ENCODE peak calls at places on chromosome 16, in eight cellular contexts. One of them, this sample, is unnamed.

GRCh38 chr16:12716658-12717057 is 87.0 kb downstream of the CPPED1 start:
- DNase-seq in endodermal cell: no peak
- DNase-seq in AG04450: no peak
- DNase-seq in right atrium auricular region: no peak
- DNase-seq in testis: peak
- DNase-seq in tibial nerve: no peak
- DNase-seq in transverse colon: no peak
- DNase-seq in astrocyte: no peak
- DNase-seq in this sample: no peak

GRCh38 chr16:57289391-57290257 is 5.2 kb upstream of the PLLP start:
- DNase-seq in endodermal cell: no peak
- DNase-seq in astrocyte: no peak
- DNase-seq in testis: no peak
- DNase-seq in transverse colon: no peak
- DNase-seq in right atrium auricular region: no peak
- DNase-seq in tibial nerve: no peak
- DNase-seq in AG04450: no peak
- DNase-seq in this sample: no peak

GRCh38 chr16:20866161-20866772 is 33.9 kb downstream of the DCUN1D3 start:
- DNase-seq in right atrium auricular region: no peak
- DNase-seq in astrocyte: peak
- DNase-seq in transverse colon: peak
- DNase-seq in endodermal cell: peak
- DNase-seq in AG04450: no peak
- DNase-seq in tibial nerve: no peak
- DNase-seq in testis: no peak
- DNase-seq in this sample: no peak

GRCh38 chr16:50530277-50531236 is 17.6 kb upstream of the NKD1 start:
- DNase-seq in endodermal cell: peak
- DNase-seq in right atrium auricular region: peak
- DNase-seq in transverse colon: no peak
- DNase-seq in AG04450: no peak
- DNase-seq in astrocyte: no peak
- DNase-seq in tibial nerve: no peak
- DNase-seq in testis: no peak
- DNase-seq in this sample: no peak

GRCh38 chr16:4682084-4682581 is 11.2 kb upstream of the NUDT16L1 start:
- DNase-seq in transverse colon: no peak
- DNase-seq in endodermal cell: peak
- DNase-seq in tibial nerve: no peak
- DNase-seq in right atrium auricular region: no peak
- DNase-seq in astrocyte: no peak
- DNase-seq in AG04450: no peak
- DNase-seq in testis: no peak
- DNase-seq in this sample: no peak

GRCh38 chr16:49924078-49924477 is 68.2 kb upstream of the ZNF423 start:
- DNase-seq in testis: peak
- DNase-seq in right atrium auricular region: no peak
- DNase-seq in transverse colon: no peak
- DNase-seq in AG04450: no peak
- DNase-seq in astrocyte: no peak
- DNase-seq in endodermal cell: peak
- DNase-seq in tibial nerve: no peak
- DNase-seq in this sample: no peak

GRCh38 chr16:73033271-73033998 is 14.5 kb downstream of the ZFHX3 start:
- DNase-seq in AG04450: no peak
- DNase-seq in astrocyte: no peak
- DNase-seq in testis: no peak
- DNase-seq in right atrium auricular region: no peak
- DNase-seq in transverse colon: no peak
- DNase-seq in tibial nerve: no peak
- DNase-seq in endodermal cell: peak
- DNase-seq in this sample: no peak

GRCh38 chr16:10961231-10961630 is 16.9 kb downstream of the CLEC16A start:
- DNase-seq in astrocyte: peak
- DNase-seq in tibial nerve: no peak
- DNase-seq in endodermal cell: no peak
- DNase-seq in testis: no peak
- DNase-seq in right atrium auricular region: peak
- DNase-seq in transverse colon: no peak
- DNase-seq in AG04450: peak
- DNase-seq in this sample: no peak

GRCh38 chr16:50455288-50455845 is 86.6 kb upstream of the BRD7 start:
- DNase-seq in testis: no peak
- DNase-seq in transverse colon: no peak
- DNase-seq in AG04450: no peak
- DNase-seq in endodermal cell: no peak
- DNase-seq in astrocyte: no peak
- DNase-seq in tibial nerve: no peak
- DNase-seq in right atrium auricular region: no peak
- DNase-seq in this sample: no peak

GRCh38 chr16:75114946-75115825 is 1.4 kb downstream of the LDHD start:
- DNase-seq in transverse colon: no peak
- DNase-seq in testis: no peak
- DNase-seq in AG04450: no peak
- DNase-seq in right atrium auricular region: no peak
- DNase-seq in tibial nerve: no peak
- DNase-seq in astrocyte: no peak
- DNase-seq in endodermal cell: peak
- DNase-seq in this sample: no peak

GRCh38 chr16:88453217-88453531 is at the start of gene ZFPM1:
- DNase-seq in transverse colon: no peak
- DNase-seq in AG04450: no peak
- DNase-seq in right atrium auricular region: no peak
- DNase-seq in astrocyte: no peak
- DNase-seq in testis: no peak
- DNase-seq in tibial nerve: no peak
- DNase-seq in endodermal cell: no peak
- DNase-seq in this sample: no peak

GRCh38 chr16:79437764-79438728 is 162.5 kb downstream of the MAF start:
- DNase-seq in testis: peak
- DNase-seq in AG04450: no peak
- DNase-seq in tibial nerve: no peak
- DNase-seq in astrocyte: peak
- DNase-seq in transverse colon: no peak
- DNase-seq in right atrium auricular region: peak
- DNase-seq in endodermal cell: peak
- DNase-seq in this sample: peak

GRCh38 chr16:65071371-65072311 is 50.2 kb downstream of the CDH11 start:
- DNase-seq in transverse colon: peak
- DNase-seq in tibial nerve: peak
- DNase-seq in AG04450: no peak
- DNase-seq in endodermal cell: no peak
- DNase-seq in astrocyte: peak
- DNase-seq in right atrium auricular region: peak
- DNase-seq in testis: peak
- DNase-seq in this sample: peak

GRCh38 chr16:68736561-68736960 is 531 bp upstream of the CDH1 start:
- DNase-seq in right atrium auricular region: no peak
- DNase-seq in tibial nerve: no peak
- DNase-seq in endodermal cell: no peak
- DNase-seq in astrocyte: no peak
- DNase-seq in testis: no peak
- DNase-seq in transverse colon: no peak
- DNase-seq in AG04450: no peak
- DNase-seq in this sample: no peak

GRCh38 chr16:68737046-68737729 is at the start of gene CDH1:
- DNase-seq in endodermal cell: peak
- DNase-seq in astrocyte: no peak
- DNase-seq in right atrium auricular region: no peak
- DNase-seq in transverse colon: peak
- DNase-seq in tibial nerve: no peak
- DNase-seq in AG04450: no peak
- DNase-seq in testis: peak
- DNase-seq in this sample: no peak

GRCh38 chr16:68740628-68741346 is 3.7 kb downstream of the CDH1 start:
- DNase-seq in endodermal cell: no peak
- DNase-seq in right atrium auricular region: no peak
- DNase-seq in astrocyte: no peak
- DNase-seq in testis: no peak
- DNase-seq in tibial nerve: no peak
- DNase-seq in AG04450: no peak
- DNase-seq in transverse colon: no peak
- DNase-seq in this sample: no peak

GRCh38 chr16:68739964-68740627 is 3.0 kb downstream of the CDH1 start:
- DNase-seq in tibial nerve: no peak
- DNase-seq in endodermal cell: no peak
- DNase-seq in testis: no peak
- DNase-seq in AG04450: no peak
- DNase-seq in transverse colon: no peak
- DNase-seq in right atrium auricular region: no peak
- DNase-seq in astrocyte: no peak
- DNase-seq in this sample: no peak

DNA sequence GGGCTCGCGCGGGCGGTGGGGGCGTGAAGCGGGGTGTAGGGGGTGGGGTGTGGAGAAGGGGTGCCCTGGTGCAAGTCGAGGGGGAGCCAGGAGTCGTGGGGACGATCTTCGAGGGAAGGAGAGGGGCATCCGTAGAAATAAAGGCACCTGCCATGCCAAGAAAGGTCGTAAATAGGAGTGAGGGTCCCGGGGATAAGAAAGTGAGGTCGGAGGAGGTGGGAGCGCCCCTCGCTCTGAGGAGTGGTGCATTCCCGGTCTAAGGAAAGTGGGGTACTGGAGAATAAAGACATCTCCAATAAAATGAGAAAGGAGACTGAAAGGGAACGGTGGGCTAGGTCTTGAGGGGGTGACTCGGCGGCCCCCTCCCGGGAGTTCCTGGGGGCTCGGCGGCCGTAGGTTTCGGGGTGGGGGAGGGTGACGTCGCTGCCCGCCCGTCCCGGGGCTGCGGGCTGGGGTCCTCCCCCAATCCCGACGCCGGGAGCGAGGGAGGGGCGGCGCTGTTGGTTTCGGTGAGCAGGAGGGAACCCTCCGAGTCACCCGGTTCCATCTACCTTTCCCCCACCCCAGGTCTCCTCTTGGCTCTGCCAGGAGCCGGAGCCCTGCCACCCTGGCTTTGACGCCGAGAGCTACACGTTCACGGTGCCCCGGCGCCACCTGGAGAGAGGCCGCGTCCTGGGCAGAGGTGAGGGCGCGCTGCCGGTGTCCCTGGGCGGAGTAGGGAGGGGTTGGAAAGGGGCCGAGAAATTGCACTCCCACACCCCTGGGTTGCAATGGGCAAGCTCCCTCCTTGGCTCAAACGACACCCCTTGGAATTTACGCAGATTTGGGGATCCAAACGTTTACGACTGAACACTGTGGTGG is 868 bp downstream of the CDH1 start:
- DNase-seq in right atrium auricular region: no peak
- DNase-seq in transverse colon: peak
- DNase-seq in AG04450: no peak
- DNase-seq in testis: peak
- DNase-seq in tibial nerve: no peak
- DNase-seq in astrocyte: no peak
- DNase-seq in endodermal cell: peak
- DNase-seq in this sample: no peak
- H3K27ac ChIP-seq in right atrium auricular region: no peak
- H3K27ac ChIP-seq in transverse colon: peak
- H3K27ac ChIP-seq in AG04450: no peak
- H3K27ac ChIP-seq in testis: no peak
- H3K27ac ChIP-seq in tibial nerve: peak
- H3K27ac ChIP-seq in astrocyte: no peak
- H3K27ac ChIP-seq in endodermal cell: no peak
- H3K27ac ChIP-seq in this sample: peak

DNA sequence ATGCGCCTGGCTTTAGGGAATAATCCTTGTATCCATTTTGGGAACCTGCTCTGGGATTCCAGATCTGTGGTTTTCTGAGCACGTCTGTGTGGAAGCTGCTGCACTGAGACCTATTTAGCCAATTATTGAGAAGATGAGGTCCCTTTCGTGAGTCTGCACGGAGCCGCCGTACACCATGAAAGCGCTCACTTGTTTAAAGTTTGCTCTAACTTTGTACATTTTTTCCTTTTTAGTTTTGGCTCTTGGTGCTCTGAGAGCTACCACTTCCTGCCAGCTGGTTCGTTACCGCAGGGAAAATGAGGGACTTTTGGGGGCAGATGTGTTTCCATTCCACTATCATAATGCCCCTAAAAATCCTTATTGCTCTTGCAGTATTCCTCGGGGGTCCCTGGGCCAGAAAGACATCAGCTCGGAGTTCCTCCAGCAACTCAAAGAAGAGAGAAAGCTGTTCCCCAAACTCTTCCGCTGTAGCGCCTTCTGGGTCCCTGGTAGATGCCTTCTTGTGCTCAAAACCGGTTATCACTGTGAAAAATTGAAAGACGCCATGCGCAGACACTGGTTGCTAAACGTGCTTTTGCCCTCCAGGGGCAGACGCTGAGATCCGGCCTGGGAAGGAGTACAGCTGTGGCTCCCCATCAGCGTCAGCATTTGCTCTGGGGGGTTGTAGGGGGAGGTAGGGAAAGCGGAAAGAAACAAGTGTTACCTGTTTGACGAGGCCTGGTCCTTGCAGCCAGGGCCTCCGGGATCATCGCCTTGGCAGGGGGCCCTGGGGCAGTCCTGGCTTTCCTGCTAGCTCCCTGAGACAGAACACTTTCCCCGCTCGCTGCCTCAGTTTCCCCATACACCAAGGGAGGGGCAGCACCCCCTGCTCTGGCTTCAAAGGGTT is 238.1 kb downstream of the MRTFB start:
- DNase-seq in AG04450: no peak
- DNase-seq in endodermal cell: peak
- DNase-seq in tibial nerve: no peak
- DNase-seq in transverse colon: no peak
- DNase-seq in right atrium auricular region: no peak
- DNase-seq in testis: no peak
- DNase-seq in astrocyte: no peak
- DNase-seq in this sample: no peak
- H3K4me3 ChIP-seq in AG04450: no peak
- H3K4me3 ChIP-seq in endodermal cell: no peak
- H3K4me3 ChIP-seq in tibial nerve: no peak
- H3K4me3 ChIP-seq in transverse colon: no peak
- H3K4me3 ChIP-seq in right atrium auricular region: no peak
- H3K4me3 ChIP-seq in testis: no peak
- H3K4me3 ChIP-seq in astrocyte: no peak
- H3K4me3 ChIP-seq in this sample: no peak

GRCh38 chr16:31877876-31878642 is 4.5 kb downstream of the ZNF267 start:
- DNase-seq in endodermal cell: no peak
- DNase-seq in transverse colon: no peak
- DNase-seq in AG04450: no peak
- DNase-seq in testis: no peak
- DNase-seq in right atrium auricular region: no peak
- DNase-seq in tibial nerve: no peak
- DNase-seq in astrocyte: no peak
- DNase-seq in this sample: no peak
- H3K27ac ChIP-seq in endodermal cell: no peak
- H3K27ac ChIP-seq in transverse colon: peak
- H3K27ac ChIP-seq in AG04450: peak
- H3K27ac ChIP-seq in testis: no peak
- H3K27ac ChIP-seq in right atrium auricular region: peak
- H3K27ac ChIP-seq in tibial nerve: peak
- H3K27ac ChIP-seq in astrocyte: peak
- H3K27ac ChIP-seq in this sample: no peak

DNA sequence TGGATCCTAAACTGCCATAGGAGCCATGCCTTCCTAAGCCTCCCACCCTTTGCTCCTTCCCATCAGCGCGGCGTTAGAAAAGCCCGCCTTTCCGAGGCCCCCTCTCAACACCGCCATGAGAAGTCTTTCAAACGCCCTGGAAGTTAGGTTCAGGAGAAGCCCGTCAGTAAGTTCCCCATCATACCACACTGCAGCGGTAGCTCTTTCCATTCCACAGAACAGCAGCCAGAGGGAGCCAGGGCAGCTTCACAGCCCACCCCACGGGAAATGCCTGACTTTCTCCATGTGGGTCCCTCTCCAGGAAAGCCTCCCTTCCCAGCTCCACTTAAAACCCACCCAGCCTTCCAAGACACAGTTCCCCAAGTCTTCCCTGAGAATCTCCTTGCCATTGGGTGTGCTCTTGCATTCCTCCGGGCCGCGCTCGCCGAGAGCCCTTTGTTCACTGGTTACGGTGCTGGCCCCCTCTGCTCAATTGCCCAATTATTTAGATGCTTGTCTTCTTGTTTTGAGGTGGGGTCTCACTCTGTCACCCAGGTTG is 28.7 kb downstream of the KIAA0513 start:
- DNase-seq in AG04450: no peak
- DNase-seq in astrocyte: peak
- DNase-seq in tibial nerve: no peak
- DNase-seq in endodermal cell: peak
- DNase-seq in testis: no peak
- DNase-seq in right atrium auricular region: peak
- DNase-seq in transverse colon: no peak
- DNase-seq in this sample: no peak
- H3K4me3 ChIP-seq in AG04450: no peak
- H3K4me3 ChIP-seq in astrocyte: peak
- H3K4me3 ChIP-seq in tibial nerve: peak
- H3K4me3 ChIP-seq in endodermal cell: no peak
- H3K4me3 ChIP-seq in testis: no peak
- H3K4me3 ChIP-seq in right atrium auricular region: no peak
- H3K4me3 ChIP-seq in transverse colon: no peak
- H3K4me3 ChIP-seq in this sample: peak